ENCODE peak calls at places on chromosomes 3 and 15, in ten cellular contexts. F is uterus; N is A549; P is OCI-LY7; Z is lower leg skin; U is heart left ventricle; I is PC-3; L is psoas muscle; Y is astrocyte of the spinal cord; S is CD8-positive, alpha-beta T cell. X is an unnamed sample.

GRCh38 chr3:9552252-9552999 is 1.2 kb downstream of the LHFPL4 start:
- DNase-seq in Y (peak), S (peak), I (peak), L (peak), Z (peak), P (no peak), U (peak), F (peak), N (no peak), X (peak)

GRCh38 chr3:122671543-122671942 is 9.1 kb upstream of the PARP14 start:
- DNase-seq in I (no peak), P (no peak), N (no peak), L (no peak), U (no peak), Z (no peak), F (no peak), S (no peak), Y (no peak), X (no peak)

GRCh38 chr15:34239151-34239761 is 14.4 kb downstream of the EMC4 start:
- DNase-seq in Y (peak), U (no peak), Z (no peak), L (no peak), F (no peak), S (no peak), N (peak), P (no peak), I (peak), X (peak)

GRCh38 chr15:94312946-94313345 is 81.6 kb downstream of the MCTP2 start:
- DNase-seq in I (no peak), S (no peak), Z (no peak), L (no peak), N (no peak), U (no peak), F (no peak), Y (peak), P (no peak), X (no peak)

GRCh38 chr3:11434017-11434526 is 161.9 kb downstream of the ATG7 start:
- DNase-seq in Z (peak), S (no peak), I (no peak), Y (peak), U (peak), L (peak), N (no peak), F (peak), P (no peak), X (peak)

GRCh38 chr3:33826688-33827087 is 28.3 kb downstream of the PDCD6IP start:
- DNase-seq in N (no peak), I (no peak), U (no peak), Y (peak), L (no peak), F (no peak), P (no peak), Z (no peak), S (no peak), X (peak)

GRCh38 chr3:138747229-138747628 is 87.5 kb downstream of the PIK3CB start:
- DNase-seq in Z (no peak), N (no peak), U (no peak), P (no peak), S (no peak), F (no peak), L (no peak), I (no peak), Y (no peak), X (no peak)

GRCh38 chr3:190444576-190445145 is 5.0 kb downstream of the TMEM207 start:
- DNase-seq in Z (no peak), L (no peak), U (no peak), F (no peak), N (no peak), Y (peak), P (no peak), S (no peak), I (peak), X (no peak)

GRCh38 chr3:71726106-71726505 is 904 bp upstream of the EIF4E3 start:
- DNase-seq in I (no peak), L (no peak), Y (no peak), N (no peak), F (no peak), S (peak), P (no peak), Z (no peak), U (no peak), X (no peak)

GRCh38 chr15:64634576-64635485 is 140.6 kb downstream of the RBPMS2 start:
- DNase-seq in I (no peak), P (no peak), S (peak), Z (no peak), F (no peak), Y (peak), L (no peak), U (no peak), N (no peak), X (no peak)

GRCh38 chr3:45794177-45794560 is 2.2 kb downstream of the SLC6A20 start:
- DNase-seq in P (no peak), L (no peak), N (no peak), I (no peak), U (no peak), Y (no peak), S (no peak), Z (peak), F (no peak), X (no peak)

GRCh38 chr3:101142160-101142559 is 148.9 kb upstream of the ABI3BP start:
- DNase-seq in F (no peak), L (no peak), S (no peak), U (no peak), Y (no peak), N (no peak), P (no peak), I (no peak), Z (no peak), X (no peak)

GRCh38 chr15:52486003-52486996 is 42.4 kb downstream of the MYO5A start:
- DNase-seq in Z (no peak), S (no peak), I (no peak), N (no peak), P (no peak), L (no peak), F (no peak), Y (peak), U (no peak), X (no peak)

GRCh38 chr3:37703633-37704032 is 158.0 kb upstream of the CTDSPL start:
- DNase-seq in I (peak), Y (peak), P (no peak), N (no peak), F (no peak), Z (no peak), S (no peak), U (no peak), L (no peak), X (no peak)

GRCh38 chr15:100759698-100760356 is 119.8 kb upstream of the ALDH1A3 start:
- DNase-seq in L (no peak), I (peak), S (no peak), N (peak), Y (peak), U (no peak), Z (peak), P (no peak), F (no peak), X (peak)

GRCh38 chr15:67072442-67072841 is 7.0 kb downstream of the SMAD3 start:
- DNase-seq in L (no peak), Y (no peak), I (no peak), N (no peak), U (no peak), P (no peak), Z (no peak), S (no peak), F (no peak), X (no peak)

GRCh38 chr3:151067158-151067557 is 18.3 kb upstream of the MED12L start:
- DNase-seq in N (no peak), P (peak), I (peak), Z (no peak), U (no peak), Y (no peak), S (no peak), L (no peak), F (no peak), X (no peak)

GRCh38 chr3:13282986-13283876 is 136.9 kb downstream of the NUP210 start:
- DNase-seq in P (no peak), I (peak), L (no peak), F (no peak), N (peak), Z (no peak), U (no peak), Y (no peak), S (no peak), X (no peak)
- H3K4me3 ChIP-seq in P (no peak), I (peak), L (peak), F (no peak), N (peak), Z (no peak), U (peak), Y (no peak), S (no peak), X (no peak)

DNA sequence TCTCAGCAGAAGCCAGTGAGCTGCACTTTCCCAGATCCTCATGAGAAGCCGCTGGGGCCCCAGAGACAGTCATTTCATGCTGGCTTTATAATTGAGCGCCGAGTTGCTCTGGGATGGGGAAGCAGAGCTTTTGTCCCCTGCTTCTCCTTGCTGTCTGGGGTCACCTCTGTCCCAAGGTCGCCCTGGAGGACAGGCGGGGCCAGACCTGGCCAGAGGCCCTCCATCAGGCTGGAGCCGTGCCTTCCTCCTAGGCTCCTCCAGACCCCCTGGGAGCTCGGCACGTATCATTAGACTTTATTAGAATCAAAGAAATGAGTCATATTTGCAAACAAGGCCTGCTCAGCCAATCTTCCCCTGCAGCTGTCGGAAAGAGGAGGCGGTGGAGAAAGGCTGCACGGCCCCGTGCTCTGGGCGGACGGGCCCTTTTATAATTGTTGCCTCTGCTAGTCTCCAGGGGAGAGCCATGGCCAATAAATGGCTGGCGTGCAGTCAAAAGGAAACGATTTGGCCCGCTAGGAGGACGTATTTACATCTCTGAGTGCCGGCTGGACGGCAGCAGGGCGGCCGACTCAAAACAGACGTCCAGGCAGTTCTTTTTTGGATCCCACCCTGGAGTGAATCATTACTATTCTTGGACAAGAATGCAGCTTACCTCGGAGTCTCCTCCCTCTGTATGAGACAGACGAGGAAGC is 50.4 kb downstream of the SLC6A6 start:
- DNase-seq in F (peak), P (no peak), I (peak), U (peak), S (no peak), Y (peak), L (peak), N (peak), Z (peak), X (peak)
- TF ChIP-seq CTCF in F (peak), P (no peak), I (no peak), U (peak), S (no peak), Y (no peak), L (peak), N (no peak), Z (no peak), X (peak)

GRCh38 chr3:193774272-193774915 is 181.4 kb downstream of the OPA1 start:
- DNase-seq in L (no peak), U (no peak), P (no peak), Z (no peak), F (no peak), I (no peak), Y (no peak), N (no peak), S (no peak), X (no peak)
- H3K4me3 ChIP-seq in L (no peak), U (no peak), P (no peak), Z (no peak), F (no peak), I (no peak), Y (no peak), N (no peak), S (no peak), X (no peak)

GRCh38 chr15:91127236-91127914 is 27.3 kb downstream of the SV2B start:
- DNase-seq in L (no peak), U (no peak), N (no peak), Z (peak), Y (no peak), S (no peak), P (no peak), F (no peak), I (no peak), X (no peak)

GRCh38 chr15:91128028-91128427 is 28.0 kb downstream of the SV2B start:
- DNase-seq in Y (no peak), F (no peak), P (no peak), N (no peak), L (no peak), Z (peak), S (no peak), U (no peak), I (no peak), X (no peak)

GRCh38 chr15:91132079-91132478 is 32.0 kb downstream of the SV2B start:
- DNase-seq in Z (peak), I (no peak), N (no peak), Y (no peak), F (no peak), L (no peak), U (no peak), P (no peak), S (no peak), X (no peak)

GRCh38 chr15:91126080-91126479 is 26.0 kb downstream of the SV2B start:
- DNase-seq in S (no peak), I (no peak), U (no peak), N (no peak), Z (peak), L (no peak), Y (no peak), P (no peak), F (no peak), X (no peak)

DNA sequence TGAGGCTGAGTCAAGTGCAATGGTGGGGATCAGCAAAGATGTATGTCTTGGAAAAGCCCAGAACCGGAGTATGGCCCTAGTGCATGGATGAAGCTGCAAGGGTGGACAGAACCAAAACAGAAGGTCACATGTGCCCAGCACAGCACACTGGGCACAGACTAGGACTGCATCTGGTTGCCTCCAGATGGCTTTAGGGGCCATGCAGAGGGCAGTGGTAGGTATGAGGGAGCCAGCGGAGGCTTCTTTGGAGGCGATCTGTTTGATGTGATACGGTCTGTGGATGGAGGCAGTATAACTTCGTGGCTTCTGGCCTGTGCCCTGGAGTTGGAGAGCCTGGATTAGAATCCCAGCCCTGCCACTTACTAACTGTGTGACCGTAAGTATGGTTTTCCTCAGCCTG is 29.4 kb downstream of the SV2B start:
- DNase-seq in U (no peak), S (no peak), Z (peak), F (no peak), I (no peak), P (no peak), L (no peak), N (no peak), Y (no peak), X (no peak)
- TF ChIP-seq CTCF in U (no peak), S (no peak), Z (no peak), F (no peak), I (no peak), P (no peak), L (no peak), N (no peak), Y (no peak), X (no peak)

GRCh38 chr15:45638641-45639040 is 3.8 kb downstream of the SQOR start:
- DNase-seq in F (no peak), S (no peak), L (no peak), I (peak), N (no peak), P (no peak), Z (no peak), Y (no peak), U (no peak), X (no peak)

GRCh38 chr15:45642203-45642932 is 7.5 kb downstream of the SQOR start:
- DNase-seq in Y (peak), F (peak), P (no peak), I (peak), S (no peak), U (peak), L (peak), N (no peak), Z (peak), X (no peak)

GRCh38 chr15:45640610-45641009 is 5.8 kb downstream of the SQOR start:
- DNase-seq in I (peak), U (no peak), F (no peak), Y (peak), N (peak), P (no peak), Z (peak), S (no peak), L (no peak), X (peak)

GRCh38 chr15:45644437-45644836 is 9.6 kb downstream of the SQOR start:
- DNase-seq in U (no peak), N (no peak), Y (no peak), L (no peak), F (no peak), Z (no peak), S (no peak), P (no peak), I (no peak), X (no peak)

GRCh38 chr15:45641374-45641778 is 6.5 kb downstream of the SQOR start:
- DNase-seq in I (peak), P (no peak), Y (peak), L (no peak), U (no peak), F (peak), N (peak), Z (peak), S (no peak), X (no peak)
- H3K4me3 ChIP-seq in I (peak), P (no peak), Y (no peak), L (no peak), U (no peak), F (no peak), N (peak), Z (no peak), S (no peak), X (no peak)

DNA sequence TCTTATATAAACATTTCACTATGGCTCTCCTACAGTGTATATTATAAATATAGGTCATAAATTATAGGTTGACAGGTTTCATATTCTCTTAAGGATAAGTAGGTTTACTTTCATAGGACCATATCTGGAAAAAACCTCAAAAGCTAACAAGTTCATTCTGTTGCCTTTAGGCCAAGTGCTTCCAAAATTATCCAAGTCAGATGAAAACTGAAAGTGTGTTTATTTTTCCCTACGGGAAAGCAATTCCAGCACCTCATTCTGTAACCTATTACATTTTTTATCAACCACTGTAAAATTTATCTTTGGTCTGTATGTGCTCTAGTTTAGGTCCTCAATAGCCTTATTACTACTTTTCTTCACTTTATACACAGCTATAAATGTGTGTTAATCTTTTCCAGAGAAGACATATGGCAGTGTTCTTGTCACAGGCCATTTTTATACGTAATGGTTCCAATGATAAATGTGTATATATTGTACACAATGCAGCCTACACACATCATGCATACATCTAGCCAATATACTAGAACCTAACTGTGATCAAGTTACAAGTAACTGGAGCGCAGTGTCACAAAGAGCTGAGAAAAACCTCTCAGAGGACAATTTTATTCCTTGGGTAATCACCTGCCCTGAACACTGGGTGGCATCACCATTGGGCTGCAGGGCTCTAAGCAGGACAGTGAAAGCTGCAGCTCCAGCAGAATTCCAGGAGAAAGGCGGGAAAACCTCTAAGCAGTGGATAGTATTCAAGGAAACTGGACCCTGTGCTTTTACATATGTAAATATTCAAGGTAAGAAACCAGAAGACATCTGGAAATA is 251.3 kb downstream of the CTNNB1 start:
- DNase-seq in L (no peak), S (no peak), F (no peak), U (no peak), Y (no peak), I (peak), Z (no peak), N (no peak), P (no peak), X (peak)
- TF ChIP-seq CTCF in L (no peak), S (no peak), F (no peak), U (no peak), Y (no peak), I (peak), Z (no peak), N (no peak), P (peak), X (no peak)

X was measured in HFF-Myc.